ENCODE peak calls at places on chromosomes 3 and 15, in nine cellular contexts. D, K, S, I, Q, Y, T, M and F are unnamed samples.

GRCh38 chr3:118682916-118683315 is 351.7 kb downstream of the IGSF11 start:
- DNase-seq in D (no peak), K (no peak), S (no peak), I (no peak), Q (no peak), Y (no peak), T (no peak), M (no peak), F (no peak)

GRCh38 chr15:40466426-40467259 is 4.1 kb upstream of the CHST14 start:
- DNase-seq in D (no peak), K (no peak), S (no peak), I (no peak), Q (no peak), Y (no peak), T (no peak), M (no peak), F (no peak)

GRCh38 chr3:36991923-36992805 is 767 bp downstream of the EPM2AIP1 start:
- DNase-seq in D (no peak), K (peak; percentile 62), S (peak; percentile 48), I (no peak), Q (no peak), Y (no peak), T (peak; percentile 46), M (no peak), F (no peak)

GRCh38 chr3:10522646-10523303 is 17.4 kb upstream of the ATP2B2 start:
- DNase-seq in D (no peak), K (no peak), S (no peak), I (no peak), Q (no peak), Y (no peak), T (no peak), M (peak; percentile 22), F (no peak)

GRCh38 chr3:186150234-186150830 is 41.4 kb upstream of the ETV5 start:
- DNase-seq in D (no peak), K (no peak), S (no peak), I (no peak), Q (no peak), Y (no peak), T (no peak), M (no peak), F (no peak)

GRCh38 chr3:4665197-4665596 is 172.0 kb downstream of the ITPR1 start:
- DNase-seq in D (no peak), K (no peak), S (no peak), I (no peak), Q (no peak), Y (no peak), T (no peak), M (no peak), F (no peak)

GRCh38 chr3:14145670-14146380 is 21.0 kb downstream of the TMEM43 start:
- DNase-seq in D (no peak), K (no peak), S (no peak), I (no peak), Q (no peak), Y (no peak), T (no peak), M (no peak), F (no peak)

GRCh38 chr3:137110392-137110996 is 152.7 kb downstream of the IL20RB start:
- DNase-seq in D (no peak), K (peak; percentile 25), S (peak; percentile 21), I (peak; percentile 12), Q (peak; percentile 28), Y (peak; percentile 16), T (peak; percentile 17), M (no peak), F (peak; percentile 56)

GRCh38 chr3:115623414-115623868 is at the start of gene GAP43:
- DNase-seq in D (no peak), K (peak; percentile 4), S (peak; percentile 45), I (no peak), Q (no peak), Y (peak; percentile 23), T (peak; percentile 3), M (peak; percentile 55), F (peak; percentile 51)

GRCh38 chr3:126355777-126356372 is 1.3 kb downstream of the KLF15 start:
- DNase-seq in D (no peak), K (no peak), S (no peak), I (peak; percentile 46), Q (peak; percentile 94), Y (peak; percentile 90), T (peak; percentile 94), M (peak; percentile 87), F (peak; percentile 99)

GRCh38 chr3:123637841-123638240 is 53.0 kb upstream of the HACD2 start:
- DNase-seq in D (no peak), K (no peak), S (no peak), I (no peak), Q (no peak), Y (no peak), T (no peak), M (no peak), F (no peak)

GRCh38 chr15:39040861-39041260 is 476.2 kb upstream of the RASGRP1 start:
- DNase-seq in D (no peak), K (no peak), S (no peak), I (no peak), Q (no peak), Y (no peak), T (no peak), M (no peak), F (no peak)

DNA sequence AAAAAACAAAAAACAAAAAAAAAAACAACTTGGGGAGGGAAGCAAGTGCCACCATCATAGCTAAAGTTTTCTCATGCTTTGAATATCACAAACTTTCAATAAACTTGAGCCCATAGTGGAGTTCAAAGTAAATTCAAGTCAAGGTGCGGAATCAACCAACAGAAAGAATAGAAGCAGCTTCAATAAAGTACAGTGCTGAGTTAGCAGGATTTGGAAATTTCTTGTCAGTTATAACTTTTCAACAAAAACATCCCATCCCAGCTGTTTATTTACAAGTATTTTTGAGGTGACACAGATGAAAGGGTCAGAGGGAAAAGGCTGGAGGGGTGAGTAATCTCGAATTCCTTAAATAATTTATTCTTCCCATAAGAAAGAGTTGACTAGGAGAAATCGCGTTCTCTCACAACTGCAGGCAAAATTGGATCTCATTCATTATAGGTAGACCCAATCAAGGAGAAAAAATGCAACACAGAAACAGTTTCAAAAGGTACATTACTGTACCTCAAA is 477.4 kb upstream of the RASGRP1 start:
- DNase-seq in D (no peak), K (no peak), S (no peak), I (no peak), Q (no peak), Y (no peak), T (no peak), M (no peak), F (no peak)
- TF ChIP-seq MAX in D (no peak), K (no peak), S (no peak), I (no peak), Q (no peak), Y (no peak), T (no peak), M (no peak), F (no peak)

DNA sequence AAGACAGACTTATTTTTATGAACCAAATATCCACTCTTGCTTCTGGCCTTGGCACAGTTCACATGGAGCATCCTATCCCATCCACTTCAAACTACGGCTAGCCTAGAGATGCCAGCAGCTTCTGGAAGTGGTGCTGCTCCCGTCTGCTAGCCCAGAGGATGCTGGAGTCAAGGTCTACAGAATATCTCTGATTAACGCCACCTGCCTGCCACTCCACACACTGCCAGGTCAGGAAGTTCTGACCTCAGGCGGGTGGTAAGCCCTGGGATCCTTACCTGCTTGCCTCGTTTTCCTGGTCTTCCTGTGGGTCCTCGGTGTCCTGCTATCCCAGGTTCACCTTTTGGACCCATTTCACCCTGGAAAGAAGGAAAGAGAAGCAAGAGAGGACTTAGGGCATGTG is 42.9 kb downstream of the EAF1 start:
- DNase-seq in D (no peak), K (no peak), S (peak; percentile 21), I (no peak), Q (no peak), Y (no peak), T (peak; percentile 25), M (peak; percentile 53), F (no peak)
- H3K4me3 ChIP-seq in D (no peak overlapping the region), K (no peak overlapping the region), S (no peak overlapping the region), I (no peak overlapping the region), Q (no peak overlapping the region), Y (no peak overlapping the region), T (no peak overlapping the region), M (no peak overlapping the region), F (no peak overlapping the region)

GRCh38 chr15:28881170-28881569 is 4.6 kb upstream of the APBA2 start:
- DNase-seq in D (no peak), K (peak; percentile 31), S (peak; percentile 38), I (no peak), Q (no peak), Y (no peak), T (no peak), M (no peak), F (no peak)
- TF ChIP-seq MAX in D (no peak), K (no peak), S (no peak), I (no peak), Q (no peak), Y (no peak), T (no peak), M (no peak), F (no peak)

DNA sequence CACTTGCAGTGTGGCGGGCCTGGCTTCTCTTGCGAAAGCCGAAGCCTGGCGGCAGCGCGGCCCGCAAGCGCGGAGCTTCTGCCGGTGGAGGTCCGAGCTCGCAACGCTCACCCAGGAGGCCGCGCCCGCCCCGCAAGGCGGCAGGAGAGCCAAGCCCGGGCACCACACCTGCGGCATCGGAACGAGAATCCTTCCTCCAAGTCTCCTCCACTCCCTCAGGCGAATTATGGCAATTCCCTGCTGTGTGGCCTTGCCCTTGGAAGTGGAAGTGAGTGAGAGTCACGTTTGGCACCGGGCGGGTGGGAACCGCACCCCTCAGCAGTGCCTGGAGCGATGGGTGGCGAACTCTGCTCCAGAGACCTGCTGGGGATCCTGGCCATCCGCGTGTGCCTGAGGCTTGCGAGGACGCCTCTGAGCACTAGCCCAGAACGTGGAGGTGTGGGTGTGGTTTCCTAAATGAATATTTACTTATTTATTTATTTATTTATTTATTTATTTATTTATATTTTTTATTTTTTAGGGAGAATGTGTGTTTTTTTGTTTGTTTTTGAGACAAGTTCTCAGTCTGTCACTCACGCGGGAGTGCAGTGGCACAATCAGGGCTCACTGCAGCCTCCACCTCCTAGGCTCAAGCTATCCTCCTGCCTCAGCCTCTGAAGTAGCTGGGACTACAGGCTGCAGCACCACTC is 133.7 kb upstream of the UBE2E1 start:
- DNase-seq in D (no peak), K (peak; percentile 30), S (no peak), I (no peak), Q (no peak), Y (peak; percentile 34), T (no peak), M (no peak), F (no peak)
- H3K4me3 ChIP-seq in D (no peak overlapping the region), K (no peak overlapping the region), S (no peak overlapping the region), I (no peak overlapping the region), Q (no peak overlapping the region), Y (no peak overlapping the region), T (no peak overlapping the region), M (no peak overlapping the region), F (no peak overlapping the region)

DNA sequence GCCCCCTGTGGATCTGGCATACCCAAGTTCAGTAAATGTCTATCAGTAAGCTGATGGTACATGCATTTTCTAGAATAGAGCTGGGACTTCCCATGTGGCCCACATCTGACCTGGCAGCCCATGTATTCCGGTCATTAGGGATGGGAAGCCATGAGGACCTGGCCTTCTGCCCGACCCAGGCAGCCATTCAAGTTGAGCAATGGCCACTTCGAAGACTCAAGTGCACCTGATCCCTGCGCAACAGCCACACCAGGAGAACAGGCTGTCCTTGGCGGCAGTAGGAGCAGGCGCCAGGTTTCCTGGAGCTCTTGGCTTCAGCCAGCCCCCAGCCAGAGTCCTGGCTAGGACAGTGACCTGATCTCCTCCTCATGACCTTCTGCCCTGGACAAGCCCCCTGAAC is 14.6 kb downstream of the HEMK1 start:
- DNase-seq in D (no peak), K (no peak), S (no peak), I (no peak), Q (no peak), Y (no peak), T (no peak), M (no peak), F (no peak)
- TF ChIP-seq MAX in D (no peak), K (no peak), S (no peak), I (no peak), Q (no peak), Y (no peak), T (no peak), M (no peak), F (no peak)